ENCODE peak calls at places on chromosomes 5 and 9, in five cellular contexts. R is cardiac fibroblast, N is GM06990, Y is Caco-2, B is RWPE1. I is an unnamed sample.
A peak's percentile ranks its signal among the peaks of the same experiment; 100 is the strongest.

GRCh38 chr5:150461231-150461630 is 11.7 kb upstream of the RPS14 start:
- DNase-seq in R (no peak), N (peak; percentile 75), Y (no peak), B (no peak), I (peak; percentile 86)

GRCh38 chr5:78472469-78473106 is 112.2 kb downstream of the SCAMP1 start:
- DNase-seq in R (peak; percentile 48), N (no peak), Y (no peak), B (peak; percentile 38), I (no peak)

GRCh38 chr9:81028504-81028903 is 660.8 kb downstream of the TLE1 start:
- DNase-seq in R (peak; percentile 72), N (no peak), Y (no peak), B (peak; percentile 98), I (no peak)

GRCh38 chr5:36393656-36394438 is 92.1 kb upstream of the RANBP3L start:
- DNase-seq in R (no peak), N (no peak), Y (no peak), B (no peak), I (no peak)

GRCh38 chr5:96758621-96759020 is 49.1 kb downstream of the ERAP1 start:
- DNase-seq in R (no peak), N (no peak), Y (no peak), B (no peak), I (no peak)

GRCh38 chr9:38432922-38433510 is 8.8 kb upstream of the IGFBPL1 start:
- DNase-seq in R (peak; percentile 60), N (no peak), Y (no peak), B (peak; percentile 51), I (no peak)

GRCh38 chr9:86766912-86767311 is 180.4 kb downstream of the GAS1 start:
- DNase-seq in R (peak; percentile 77), N (no peak), Y (peak; percentile 39), B (peak; percentile 96), I (no peak)

GRCh38 chr5:169796731-169797130 is 159.7 kb downstream of the DOCK2 start:
- DNase-seq in R (no peak), N (no peak), Y (no peak), B (no peak), I (no peak)

GRCh38 chr9:125524522-125524921 is 182.5 kb downstream of the MAPKAP1 start:
- DNase-seq in R (peak; percentile 59), N (no peak), Y (no peak), B (no peak), I (no peak)

DNA sequence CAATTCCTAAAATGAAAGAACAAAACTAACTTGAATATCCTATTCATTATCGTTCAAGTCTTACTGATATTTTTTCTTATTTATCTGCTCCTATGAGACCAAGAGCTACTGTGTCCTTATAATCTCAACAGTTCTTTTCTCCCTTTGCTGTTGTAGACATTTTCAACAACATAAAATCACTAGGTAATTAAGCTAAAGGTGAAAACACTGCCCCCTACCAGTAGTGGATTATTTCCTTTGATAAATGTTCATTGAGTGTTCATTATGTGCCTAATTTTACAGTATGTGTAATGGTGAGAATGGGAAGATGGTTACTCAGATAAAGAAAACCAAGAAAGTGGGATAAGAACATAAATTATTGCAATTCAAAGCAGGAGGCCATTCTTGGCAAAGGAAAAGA is 41.4 kb upstream of the PAPPA start:
- DNase-seq in R (peak; percentile 39), N (no peak), Y (no peak), B (peak; percentile 32), I (no peak)
- TF ChIP-seq CTCF in R (peak; percentile 40), N (peak; percentile 10), Y (no peak), B (peak; percentile 26), I (no peak)

GRCh38 chr5:74185599-74185998 is 454.9 kb downstream of the ENC1 start:
- DNase-seq in R (no peak), N (no peak), Y (no peak), B (no peak), I (no peak)
- TF ChIP-seq CTCF in R (no peak), N (no peak), Y (no peak), B (no peak), I (no peak)

DNA sequence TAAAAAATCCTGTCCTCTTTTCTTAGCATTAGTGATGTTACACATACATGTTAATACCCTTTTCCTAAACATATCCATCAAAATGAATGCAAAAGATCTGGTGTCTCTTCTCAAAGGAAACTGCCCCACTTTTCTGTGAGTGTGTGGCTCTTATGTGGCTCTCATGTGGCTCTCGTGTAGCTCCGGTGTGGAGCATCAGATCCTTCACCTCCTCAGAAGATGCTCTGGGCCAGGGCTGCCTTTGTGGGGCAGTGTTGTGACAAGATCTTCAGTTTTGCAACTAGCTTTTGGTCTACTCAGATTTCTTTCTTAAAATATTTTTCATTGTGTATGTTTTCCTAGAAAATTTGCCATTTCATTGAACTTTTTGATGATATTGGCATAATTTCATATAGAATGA is 19.3 kb downstream of the GARNL3 start:
- DNase-seq in R (peak; percentile 68), N (no peak), Y (peak; percentile 41), B (peak; percentile 35), I (no peak)
- TF ChIP-seq CTCF in R (peak; percentile 48), N (peak; percentile 46), Y (no peak), B (peak; percentile 71), I (peak; percentile 27)

GRCh38 chr9:28648723-28649122 is 1075.4 kb upstream of the C9orf72 start:
- DNase-seq in R (no peak), N (no peak), Y (no peak), B (no peak), I (no peak)
- TF ChIP-seq CTCF in R (no peak), N (no peak), Y (no peak), B (no peak), I (no peak)

GRCh38 chr5:159317849-159318248 is 12.4 kb downstream of the IL12B start:
- DNase-seq in R (no peak), N (no peak), Y (no peak), B (no peak), I (no peak)

GRCh38 chr5:159319363-159319762 is 10.9 kb downstream of the IL12B start:
- DNase-seq in R (no peak), N (no peak), Y (no peak), B (no peak), I (no peak)

GRCh38 chr5:159319822-159320221 is 10.5 kb downstream of the IL12B start:
- DNase-seq in R (no peak), N (no peak), Y (no peak), B (no peak), I (no peak)

GRCh38 chr5:159318448-159318847 is 11.8 kb downstream of the IL12B start:
- DNase-seq in R (no peak), N (no peak), Y (no peak), B (no peak), I (no peak)

GRCh38 chr5:159316519-159317383 is 13.5 kb downstream of the IL12B start:
- DNase-seq in R (peak; percentile 79), N (no peak), Y (peak; percentile 48), B (peak; percentile 64), I (peak; percentile 51)
- TF ChIP-seq CTCF in R (peak; percentile 78), N (peak; percentile 84), Y (peak; percentile 70), B (peak; percentile 69), I (peak; percentile 61)

GRCh38 chr9:33452828-33453271 is 5.5 kb upstream of the AQP3 start:
- DNase-seq in R (peak; percentile 90), N (peak; percentile 54), Y (peak; percentile 73), B (peak; percentile 96), I (peak; percentile 72)
- TF ChIP-seq CTCF in R (peak; percentile 93), N (peak; percentile 87), Y (peak; percentile 70), B (peak; percentile 80), I (peak; percentile 36)

DNA sequence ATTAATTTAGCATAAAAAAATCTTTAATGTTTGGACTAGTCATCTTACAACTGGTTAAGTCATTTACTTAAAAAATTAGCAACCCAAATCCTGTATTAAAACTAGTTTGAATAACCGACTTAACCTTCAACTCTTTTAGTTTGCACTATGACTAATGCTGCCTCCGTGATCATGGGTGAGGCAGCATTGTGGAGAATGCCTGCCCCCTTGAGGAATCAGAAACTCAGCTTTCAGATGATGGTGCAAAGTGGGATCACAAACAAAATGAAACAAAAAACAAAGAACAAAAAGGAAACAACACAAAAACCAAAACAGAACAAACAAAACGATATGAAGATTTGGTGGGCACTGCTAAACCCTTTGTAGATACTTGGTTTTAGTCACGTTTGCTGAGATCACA is 127.0 kb upstream of the PALM2AKAP2 start:
- DNase-seq in R (peak; percentile 52), N (no peak), Y (no peak), B (peak; percentile 83), I (no peak)
- TF ChIP-seq CTCF in R (peak; percentile 63), N (peak; percentile 17), Y (peak; percentile 19), B (peak; percentile 64), I (no peak)

GRCh38 chr5:10563132-10563939 is 534 bp upstream of the ANKRD33B start:
- DNase-seq in R (peak; percentile 38), N (peak; percentile 83), Y (no peak), B (peak; percentile 66), I (peak; percentile 79)
- TF ChIP-seq CTCF in R (no peak), N (peak; percentile 2), Y (no peak), B (no peak), I (no peak)

GRCh38 chr5:124906339-124907097 is 160.1 kb upstream of the ZNF608 start:
- DNase-seq in R (peak; percentile 94), N (no peak), Y (no peak), B (peak; percentile 18), I (no peak)
- TF ChIP-seq CTCF in R (peak; percentile 13), N (no peak), Y (no peak), B (no peak), I (no peak)

DNA sequence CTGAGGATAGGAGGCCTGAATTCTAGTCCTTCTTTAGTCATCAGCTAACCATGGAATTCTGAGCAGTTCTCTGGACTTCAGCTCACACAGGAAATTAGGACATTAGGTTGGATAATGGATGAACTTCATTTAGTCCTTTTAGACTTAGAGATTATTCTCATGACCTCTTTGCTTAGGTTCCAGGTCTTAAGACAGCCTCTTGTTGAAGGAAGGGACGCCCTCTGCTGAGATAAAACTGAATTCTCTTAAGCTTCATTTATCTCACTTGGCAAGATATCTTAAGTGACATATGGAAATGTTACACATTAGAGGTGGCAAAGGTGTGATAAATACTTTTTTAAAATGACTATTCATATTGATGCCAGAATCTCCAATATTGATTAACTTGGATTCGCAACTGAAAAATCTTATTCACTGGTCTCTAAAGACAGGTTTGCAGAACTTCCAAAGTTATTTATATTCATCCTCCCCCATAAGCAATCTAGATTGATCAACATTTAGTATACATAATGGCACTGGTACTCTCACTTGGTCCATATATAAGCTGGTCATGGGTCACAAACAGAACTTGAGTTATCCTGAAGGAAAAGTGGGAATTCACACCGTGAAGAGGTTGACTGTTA is 16.9 kb upstream of the ZNF366 start:
- DNase-seq in R (peak; percentile 94), N (peak; percentile 40), Y (no peak), B (peak; percentile 52), I (peak; percentile 53)
- TF ChIP-seq CTCF in R (peak; percentile 56), N (peak; percentile 50), Y (peak; percentile 21), B (peak; percentile 74), I (peak; percentile 32)

I was measured in GM13976.